ENCODE peak calls at places on chromosomes 1 and 21, in seven cellular contexts. O is K562, H is HepG2, U is H1, B is SK-N-SH, F is HCT116, R is GM12878. I is an unnamed sample.

GRCh38 chr1:234897754-234898454 is 230.7 kb downstream of the TOMM20 start:
- DNase-seq in O (no peak), H (no peak), U (no peak), B (no peak), F (no peak), R (no peak), I (no peak)

GRCh38 chr1:239815074-239815473 is 276.6 kb upstream of the FMN2 start:
- DNase-seq in O (no peak), H (no peak), U (no peak), B (no peak), F (no peak), R (no peak), I (no peak)

GRCh38 chr1:44161546-44161945 is 20.1 kb upstream of the KLF18 start:
- DNase-seq in O (no peak), H (no peak), U (no peak), B (no peak), F (no peak), R (no peak), I (no peak)

GRCh38 chr1:25742316-25742715 is 57.7 kb upstream of the SELENON start:
- DNase-seq in O (no peak), H (no peak), U (no peak), B (no peak), F (no peak), R (no peak), I (no peak)

GRCh38 chr1:197810812-197811211 is 35.5 kb upstream of the DENND1B start:
- DNase-seq in O (no peak), H (no peak), U (no peak), B (no peak), F (no peak), R (no peak), I (no peak)

GRCh38 chr1:155086182-155086741 is 7.6 kb downstream of the EFNA3 start:
- DNase-seq in O (peak; percentile 80), H (no peak), U (no peak), B (peak; percentile 88), F (no peak), R (no peak), I (peak; percentile 54)

GRCh38 chr1:38941527-38942019 is at the start of gene RHBDL2:
- DNase-seq in O (no peak), H (no peak), U (no peak), B (peak; percentile 7), F (no peak), R (no peak), I (peak; percentile 70)

GRCh38 chr1:235329139-235329808 is 904 bp downstream of the GGPS1 start:
- DNase-seq in O (no peak), H (no peak), U (no peak), B (peak; percentile 24), F (no peak), R (peak; percentile 52), I (peak; percentile 31)

GRCh38 chr1:993379-993995 is 6.4 kb downstream of the HES4 start:
- DNase-seq in O (no peak), H (no peak), U (no peak), B (peak; percentile 15), F (no peak), R (no peak), I (no peak)

DNA sequence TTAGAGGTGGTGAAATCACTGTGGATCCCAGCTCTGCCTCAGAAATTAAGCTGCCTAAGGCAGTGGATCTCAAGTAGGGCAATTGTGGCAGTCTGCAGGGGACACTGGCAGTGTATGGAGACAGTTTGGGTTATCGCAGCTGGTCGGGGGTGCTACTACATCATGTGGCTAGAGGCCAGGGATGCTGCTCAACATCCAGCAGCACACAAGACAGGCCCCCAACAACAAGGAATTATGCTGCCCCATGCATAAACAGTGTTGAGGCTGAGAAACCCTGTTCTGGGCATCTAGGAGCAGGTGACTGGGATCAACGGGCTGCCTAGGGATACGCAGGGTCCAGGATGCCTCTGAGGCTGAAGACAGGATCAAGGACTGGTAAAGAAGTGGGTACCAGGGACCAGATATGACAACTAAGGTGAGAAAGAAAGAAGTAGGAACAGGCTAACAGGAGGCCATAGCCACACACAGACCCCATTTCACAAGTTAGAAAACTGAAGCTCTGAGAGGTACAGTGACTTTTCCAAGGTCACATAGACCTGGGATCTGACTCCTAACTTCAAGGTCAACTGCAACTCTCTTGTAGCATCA is 8.7 kb downstream of the BATF3 start:
- DNase-seq in O (no peak), H (no peak), U (no peak), B (no peak), F (no peak), R (no peak), I (no peak)
- TF ChIP-seq JUND in O (no peak), H (no peak), U (no peak), B (no peak), F (no peak), R (no peak), I (no peak)

DNA sequence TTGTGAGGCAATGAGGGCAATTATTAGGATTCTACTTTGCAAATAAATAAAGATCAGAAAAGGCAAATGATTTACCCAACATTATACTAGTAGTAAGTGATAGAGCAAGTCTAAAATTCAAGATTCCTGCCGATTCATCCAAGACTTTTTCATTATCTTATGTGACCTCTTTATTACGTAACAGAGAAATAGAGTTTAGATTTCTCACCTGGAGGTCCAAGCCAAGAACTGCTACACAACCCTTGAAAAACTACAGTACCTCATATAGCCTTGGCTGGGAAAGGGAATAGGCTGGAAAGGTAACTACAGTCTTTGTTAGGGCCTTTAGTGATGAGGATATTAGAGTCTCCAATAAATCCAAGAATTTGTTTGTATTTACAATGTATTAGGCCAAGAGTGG is 13.3 kb downstream of the EEIG2 start:
- DNase-seq in O (no peak), H (no peak), U (no peak), B (no peak), F (no peak), R (no peak), I (no peak)
- TF ChIP-seq JUND in O (no peak), H (no peak), U (no peak), B (no peak), F (no peak), R (no peak), I (no peak)

DNA sequence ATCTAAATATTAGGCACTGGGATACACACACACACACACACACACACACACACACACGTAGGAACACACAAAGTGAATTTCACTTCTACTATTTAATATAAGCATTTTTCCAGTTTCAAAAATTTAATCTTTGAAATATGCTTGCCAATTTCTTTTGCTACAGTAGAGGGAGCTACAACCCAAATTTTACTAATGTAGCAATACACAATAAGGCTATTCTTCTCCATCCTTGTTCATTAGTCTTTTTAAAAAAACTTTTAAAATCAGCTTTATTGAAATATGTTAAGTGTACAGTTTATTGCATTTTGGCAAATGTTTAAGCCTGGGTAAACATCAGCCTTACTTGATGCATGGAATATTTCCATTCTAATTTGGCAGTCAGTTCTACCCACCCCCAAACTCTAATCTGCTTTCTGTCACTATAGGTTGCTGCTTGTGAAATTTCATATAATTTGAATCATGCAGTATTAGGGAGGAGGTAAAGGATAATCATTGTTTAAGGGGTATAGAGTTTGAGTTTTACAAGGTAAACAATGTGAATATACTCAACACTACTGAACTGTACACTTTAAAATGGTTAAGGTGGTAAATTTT is 93.0 kb upstream of the TENT5C start:
- DNase-seq in O (peak; percentile 22), H (no peak), U (no peak), B (no peak), F (no peak), R (no peak), I (peak; percentile 20)
- TF ChIP-seq JUND in O (no peak), H (no peak), U (no peak), B (no peak), F (no peak), R (no peak), I (no peak)

GRCh38 chr1:205744403-205744802 is 5.6 kb downstream of the NUCKS1 start:
- DNase-seq in O (no peak), H (no peak), U (no peak), B (no peak), F (no peak), R (no peak), I (no peak)

GRCh38 chr1:205743977-205744376 is 6.0 kb downstream of the NUCKS1 start:
- DNase-seq in O (no peak), H (no peak), U (no peak), B (no peak), F (no peak), R (no peak), I (no peak)

GRCh38 chr1:205749094-205749825 is 722 bp downstream of the NUCKS1 start:
- DNase-seq in O (peak; percentile 97), H (peak; percentile 93), U (peak; percentile 94), B (peak; percentile 96), F (peak; percentile 83), R (peak; percentile 82), I (peak; percentile 89)

GRCh38 chr1:205748398-205749093 is 1.4 kb downstream of the NUCKS1 start:
- DNase-seq in O (peak; percentile 23), H (peak; percentile 27), U (no peak), B (peak; percentile 28), F (no peak), R (no peak), I (peak; percentile 58)

GRCh38 chr1:205746757-205747412 is 3.1 kb downstream of the NUCKS1 start:
- DNase-seq in O (no peak), H (no peak), U (no peak), B (no peak), F (no peak), R (no peak), I (no peak)
- TF ChIP-seq JUND in O (no peak), H (no peak), U (no peak), B (no peak), F (peak; percentile 7), R (no peak), I (no peak)

GRCh38 chr1:211613108-211613947 is 34.4 kb upstream of the SLC30A1 start:
- DNase-seq in O (peak; percentile 88), H (peak; percentile 55), U (no peak), B (no peak), F (no peak), R (no peak), I (no peak)
- TF ChIP-seq JUND in O (peak; percentile 93), H (no peak), U (no peak), B (no peak), F (no peak), R (no peak), I (no peak)

DNA sequence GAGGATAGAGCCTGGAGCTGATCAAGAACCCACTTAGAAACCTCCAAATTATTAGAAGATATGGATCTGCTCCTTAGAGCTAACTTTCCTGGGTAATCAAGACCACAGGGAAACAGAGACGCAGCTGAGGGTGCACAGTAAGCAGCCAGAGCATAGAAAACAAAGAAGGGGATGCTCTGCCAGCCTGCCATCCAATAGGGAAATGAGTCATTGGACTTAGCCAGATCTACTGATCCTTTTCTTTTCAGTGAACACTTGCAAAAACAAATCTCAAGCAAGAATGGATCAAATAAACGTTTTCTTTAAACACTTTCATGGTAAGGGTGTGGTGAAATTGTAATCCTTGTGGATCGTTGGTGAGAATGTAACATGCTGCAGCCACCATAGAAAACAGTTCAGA is 474.1 kb downstream of the LTN1 start:
- DNase-seq in O (no peak), H (no peak), U (no peak), B (no peak), F (no peak), R (no peak), I (no peak)
- TF ChIP-seq JUND in O (no peak), H (no peak), U (no peak), B (peak; percentile 43), F (no peak), R (no peak), I (no peak)

DNA sequence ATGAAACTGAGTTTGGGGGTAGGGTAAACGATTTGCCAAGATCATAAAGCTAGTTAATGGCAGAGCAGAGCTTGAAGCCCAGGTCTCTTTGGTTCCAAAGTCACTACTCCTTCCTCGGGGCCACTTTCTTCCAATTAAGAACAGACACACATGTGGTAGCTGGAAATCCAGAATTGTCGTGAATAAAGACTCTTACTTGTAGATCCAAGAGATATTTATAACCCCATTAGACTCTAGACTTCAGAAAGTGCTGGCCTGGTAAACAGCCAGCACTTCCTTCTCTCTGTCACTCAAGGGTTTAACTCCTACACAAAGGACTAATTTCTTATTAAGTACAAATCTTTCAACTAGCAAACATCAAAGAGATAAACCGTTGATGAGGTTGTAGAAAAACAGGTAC is 2.7 kb downstream of the FAM163A start:
- DNase-seq in O (no peak), H (no peak), U (no peak), B (no peak), F (no peak), R (no peak), I (no peak)
- TF ChIP-seq JUND in O (no peak), H (no peak), U (no peak), B (no peak), F (no peak), R (no peak), I (no peak)